ENCODE peak calls at places on chromosomes 3 and 15, in six cellular contexts. Z is pancreas, L is cardiac fibroblast, D is adrenal gland, Q is body of pancreas, G is testis. T is an unnamed sample.

GRCh38 chr15:77454265-77454664 is 33.6 kb downstream of the HMG20A start:
- DNase-seq in Z (no peak), L (peak; percentile 68), D (no peak), Q (no peak), G (no peak), T (no peak)

GRCh38 chr15:38647683-38648082 is 83.1 kb upstream of the RASGRP1 start:
- DNase-seq in Z (no peak), L (peak; percentile 53), D (peak; percentile 20), Q (no peak), G (no peak), T (no peak)

GRCh38 chr3:135238201-135238600 is 443.1 kb downstream of the EPHB1 start:
- DNase-seq in Z (no peak), L (no peak), D (no peak), Q (no peak), G (no peak), T (peak; percentile 43)

GRCh38 chr3:122931636-122932035 is 95.9 kb downstream of the SEMA5B start:
- DNase-seq in Z (no peak), L (peak; percentile 11), D (no peak), Q (no peak), G (no peak), T (no peak)

GRCh38 chr3:177529071-177529550 is 331.8 kb upstream of the TBL1XR1 start:
- DNase-seq in Z (no peak), L (no peak), D (no peak), Q (no peak), G (no peak), T (no peak)

GRCh38 chr3:98596902-98597500 is 3.6 kb upstream of the CPOX start:
- DNase-seq in Z (no peak), L (peak; percentile 62), D (no peak), Q (no peak), G (no peak), T (peak; percentile 14)

GRCh38 chr3:42780892-42781700 is 8.0 kb upstream of the CCDC13 start:
- DNase-seq in Z (no peak), L (peak; percentile 92), D (peak; percentile 36), Q (peak; percentile 48), G (no peak), T (peak; percentile 15)

GRCh38 chr3:71341721-71342120 is 241.8 kb downstream of the FOXP1 start:
- DNase-seq in Z (no peak), L (peak; percentile 80), D (no peak), Q (no peak), G (no peak), T (no peak)

GRCh38 chr3:156483426-156483825 is 71.5 kb downstream of the SSR3 start:
- DNase-seq in Z (no peak), L (peak; percentile 86), D (no peak), Q (no peak), G (no peak), T (no peak)

GRCh38 chr3:20905210-20905805 is 719.3 kb upstream of the SGO1 start:
- DNase-seq in Z (no peak), L (peak; percentile 3), D (no peak), Q (no peak), G (no peak), T (no peak)

GRCh38 chr15:60957111-60957510 is 272.0 kb downstream of the RORA start:
- DNase-seq in Z (no peak), L (no peak), D (no peak), Q (no peak), G (no peak), T (no peak)

GRCh38 chr3:124401841-124402240 is 328.4 kb upstream of the UMPS start:
- DNase-seq in Z (no peak), L (no peak), D (no peak), Q (no peak), G (no peak), T (no peak)

GRCh38 chr3:13346481-13347389 is 73.4 kb downstream of the NUP210 start:
- DNase-seq in Z (no peak), L (no peak), D (peak; percentile 10), Q (peak; percentile 41), G (no peak), T (peak; percentile 43)

GRCh38 chr15:68210821-68211655 is 5.9 kb upstream of the CALML4 start:
- DNase-seq in Z (peak; percentile 63), L (peak; percentile 45), D (peak; percentile 70), Q (peak; percentile 55), G (peak; percentile 57), T (peak; percentile 89)

GRCh38 chr15:33454996-33455395 is 144.2 kb downstream of the RYR3 start:
- DNase-seq in Z (no peak), L (no peak), D (no peak), Q (no peak), G (no peak), T (no peak)

GRCh38 chr3:129890125-129890524 is 3.4 kb downstream of the TMCC1 start:
- DNase-seq in Z (peak; percentile 38), L (no peak), D (no peak), Q (peak; percentile 44), G (no peak), T (no peak)

GRCh38 chr15:40097968-40098476 is 10.7 kb downstream of the BMF start:
- DNase-seq in Z (peak; percentile 47), L (peak; percentile 41), D (peak; percentile 69), Q (peak; percentile 83), G (peak; percentile 46), T (no peak)

GRCh38 chr3:48694610-48695051 is 8.9 kb upstream of the NCKIPSD start:
- DNase-seq in Z (no peak), L (peak; percentile 92), D (peak; percentile 94), Q (peak; percentile 67), G (peak; percentile 92), T (no peak)

GRCh38 chr3:81816473-81817260 is 55.2 kb upstream of the GBE1 start:
- DNase-seq in Z (peak; percentile 73), L (peak; percentile 3), D (peak; percentile 22), Q (peak; percentile 89), G (no peak), T (no peak)

GRCh38 chr15:51799174-51799907 is 30.1 kb upstream of the TMOD3 start:
- DNase-seq in Z (no peak), L (no peak), D (no peak), Q (no peak), G (no peak), T (peak; percentile 44)

GRCh38 chr3:195906865-195907729 is 1.3 kb downstream of the TNK2 start:
- DNase-seq in Z (peak; percentile 35), L (no peak), D (no peak), Q (peak; percentile 55), G (no peak), T (peak; percentile 44)

GRCh38 chr15:70781236-70781635 is 17.9 kb upstream of the UACA start:
- DNase-seq in Z (no peak), L (no peak), D (no peak), Q (no peak), G (no peak), T (no peak)

GRCh38 chr15:37618368-37618767 is 316.1 kb upstream of the TMCO5A start:
- DNase-seq in Z (no peak), L (no peak), D (no peak), Q (no peak), G (no peak), T (no peak)

GRCh38 chr3:43583481-43583880 is 38.3 kb downstream of the ANO10 start:
- DNase-seq in Z (no peak), L (no peak), D (no peak), Q (no peak), G (no peak), T (peak; percentile 7)

GRCh38 chr3:131699001-131699400 is 196.2 kb upstream of the MRPL3 start:
- DNase-seq in Z (no peak), L (peak; percentile 39), D (no peak), Q (no peak), G (no peak), T (no peak)

GRCh38 chr3:45881031-45882022 is 5.0 kb upstream of the CCR9 start:
- DNase-seq in Z (no peak), L (peak; percentile 31), D (no peak), Q (no peak), G (no peak), T (no peak)

GRCh38 chr3:193788189-193788946 is 195.4 kb downstream of the OPA1 start:
- DNase-seq in Z (peak; percentile 68), L (peak; percentile 70), D (peak; percentile 70), Q (peak; percentile 76), G (peak; percentile 68), T (peak; percentile 68)

GRCh38 chr15:85398822-85399221 is 18.4 kb downstream of the AKAP13 start:
- DNase-seq in Z (no peak), L (no peak), D (no peak), Q (no peak), G (no peak), T (no peak)

GRCh38 chr15:81000144-81000625 is 538 bp upstream of the TLNRD1 start:
- DNase-seq in Z (no peak), L (peak; percentile 40), D (peak; percentile 14), Q (peak; percentile 18), G (no peak), T (no peak)

GRCh38 chr3:58529516-58530353 is 7.3 kb downstream of the ACOX2 start:
- DNase-seq in Z (no peak), L (peak; percentile 33), D (no peak), Q (no peak), G (peak; percentile 63), T (peak; percentile 37)
- TF ChIP-seq CTCF in Z (no peak), L (peak; percentile 47), D (no peak), Q (no peak), G (no peak), T (peak; percentile 30)

GRCh38 chr3:8767667-8768363 is 1.6 kb downstream of the OXTR start:
- DNase-seq in Z (peak; percentile 29), L (peak; percentile 24), D (no peak), Q (peak; percentile 53), G (peak; percentile 43), T (no peak)
- TF ChIP-seq CTCF in Z (peak; percentile 18), L (no peak), D (no peak), Q (no peak), G (no peak), T (no peak)

DNA sequence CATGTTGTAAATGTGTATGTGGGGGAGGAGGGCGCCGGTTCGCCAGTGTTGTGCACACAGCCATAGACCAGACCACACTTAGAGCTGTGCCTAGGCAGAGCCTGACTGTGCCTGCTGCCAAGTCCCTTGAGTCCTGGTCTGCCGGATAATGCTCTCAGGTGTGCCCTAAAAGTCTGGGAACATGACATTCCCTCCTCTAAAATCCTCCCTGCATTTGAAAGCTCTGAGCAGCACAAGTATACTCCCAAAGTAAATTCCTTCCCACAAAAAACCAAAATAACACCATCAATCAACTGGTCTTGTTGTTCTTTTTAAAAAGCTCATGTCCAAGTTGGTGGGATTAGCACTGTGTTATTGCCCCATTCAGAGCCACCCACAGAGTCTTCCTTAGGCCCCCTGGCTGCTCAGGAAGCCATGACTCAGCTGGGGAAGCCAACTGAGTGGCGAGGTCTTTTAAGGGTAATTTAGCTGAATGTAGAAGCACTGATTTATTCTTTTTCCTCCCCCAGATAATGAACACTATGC is 147.8 kb upstream of the MCTP2 start:
- DNase-seq in Z (no peak), L (peak; percentile 14), D (peak; percentile 16), Q (no peak), G (no peak), T (no peak)
- TF ChIP-seq CTCF in Z (no peak), L (no peak), D (no peak), Q (no peak), G (no peak), T (no peak)

GRCh38 chr3:150763122-150763840 is at the start of gene SIAH2:
- DNase-seq in Z (peak; percentile 93), L (peak; percentile 94), D (peak; percentile 95), Q (peak; percentile 94), G (peak; percentile 92), T (peak; percentile 95)

GRCh38 chr3:150764607-150765366 is 1.8 kb upstream of the SIAH2 start:
- DNase-seq in Z (no peak), L (no peak), D (no peak), Q (no peak), G (no peak), T (no peak)

GRCh38 chr3:150763841-150764483 is 993 bp upstream of the SIAH2 start:
- DNase-seq in Z (peak; percentile 61), L (peak; percentile 68), D (peak; percentile 82), Q (peak; percentile 76), G (peak; percentile 74), T (peak; percentile 73)

GRCh38 chr3:150766742-150767141 is 3.8 kb upstream of the SIAH2 start:
- DNase-seq in Z (no peak), L (no peak), D (no peak), Q (no peak), G (no peak), T (no peak)

GRCh38 chr3:150765949-150766720 is 3.2 kb upstream of the SIAH2 start:
- DNase-seq in Z (no peak), L (peak; percentile 53), D (no peak), Q (no peak), G (no peak), T (no peak)
- TF ChIP-seq CTCF in Z (no peak), L (no peak), D (no peak), Q (no peak), G (no peak), T (no peak)